ENCODE peak calls at places on chromosomes 2 and 18, in nine cellular contexts. L is cardiac muscle cell, N is Daoy, R is WTC11, Q is renal cortical epithelial cell, M is tibial nerve, F is adrenal gland, Z is OCI-LY7, H is MV-4-11. C is an unnamed sample.

GRCh38 chr18:42078711-42079110 is 123.7 kb downstream of the PIK3C3 start:
- DNase-seq in L (no peak), N (no peak), R (no peak), Q (no peak), M (no peak), F (no peak), Z (no peak), H (peak), C (no peak)

GRCh38 chr18:48152549-48152948 is 222.1 kb upstream of the SMAD2 start:
- DNase-seq in L (no peak), N (no peak), R (no peak), Q (peak), M (no peak), F (peak), Z (no peak), H (no peak), C (no peak)

GRCh38 chr2:71423817-71424420 is 29.4 kb upstream of the DYSF start:
- DNase-seq in L (no peak), N (no peak), R (no peak), Q (no peak), M (no peak), F (no peak), Z (no peak), H (no peak), C (peak)

GRCh38 chr2:235053649-235054048 is 101.8 kb downstream of the SH3BP4 start:
- DNase-seq in L (no peak), N (no peak), R (no peak), Q (no peak), M (no peak), F (no peak), Z (no peak), H (no peak), C (no peak)

GRCh38 chr2:172408143-172408766 is 19.1 kb upstream of the ITGA6 start:
- DNase-seq in L (no peak), N (no peak), R (no peak), Q (no peak), M (no peak), F (no peak), Z (no peak), H (no peak), C (peak)

GRCh38 chr2:183037660-183038340 is 457 bp downstream of the NCKAP1 start:
- DNase-seq in L (peak), N (peak), R (peak), Q (no peak), M (peak), F (no peak), Z (peak), H (no peak), C (no peak)

GRCh38 chr2:96918754-96919550 is 49.1 kb upstream of the SEMA4C start:
- DNase-seq in L (no peak), N (no peak), R (no peak), Q (no peak), M (no peak), F (no peak), Z (no peak), H (no peak), C (no peak)

GRCh38 chr2:74908763-74909444 is 49.5 kb upstream of the POLE4 start:
- DNase-seq in L (no peak), N (no peak), R (peak), Q (peak), M (no peak), F (no peak), Z (no peak), H (no peak), C (peak)